ENCODE peak calls at places on chromosomes 7 and 10, in four cellular contexts. R is AG08395, N is caudate nucleus, H is NCI-H446. K is an unnamed sample.

GRCh38 chr10:3248526-3249255 is 76.1 kb upstream of the PITRM1 start:
- DNase-seq in N (no peak), H (no peak), R (peak), K (peak)

GRCh38 chr10:90818736-90819135 is 39.1 kb downstream of the HTR7 start:
- DNase-seq in H (no peak), R (no peak), N (no peak), K (no peak)

GRCh38 chr7:1725199-1725701 is 55.2 kb downstream of the ELFN1 start:
- DNase-seq in H (no peak), N (no peak), R (peak), K (no peak)

GRCh38 chr10:97713828-97714400 is 384 bp downstream of the MARVELD1 start:
- DNase-seq in R (peak), H (no peak), N (peak), K (peak)

GRCh38 chr7:105940111-105940510 is 23.0 kb upstream of the CDHR3 start:
- DNase-seq in H (no peak), N (no peak), R (no peak), K (no peak)

GRCh38 chr10:98097611-98098010 is 36.8 kb upstream of the R3HCC1L start:
- DNase-seq in R (no peak), N (no peak), H (no peak), K (no peak)

GRCh38 chr7:67765481-67765880 is 768.8 kb downstream of the TYW1 start:
- DNase-seq in H (no peak), N (no peak), R (no peak), K (no peak)

GRCh38 chr10:74071151-74071550 is 73.2 kb downstream of the VCL start:
- DNase-seq in N (no peak), H (no peak), R (peak), K (peak)

GRCh38 chr10:23864631-23865147 is 344.2 kb upstream of the KIAA1217 start:
- DNase-seq in R (no peak), H (no peak), N (no peak), K (no peak)

GRCh38 chr10:17665742-17666141 is 21.8 kb downstream of the STAM start:
- DNase-seq in R (peak), H (no peak), N (no peak), K (peak)

GRCh38 chr10:77105756-77106155 is 531.9 kb downstream of the KCNMA1 start:
- DNase-seq in N (no peak), H (no peak), R (peak), K (no peak)

GRCh38 chr10:125206618-125207017 is 46.3 kb upstream of the CTBP2 start:
- DNase-seq in R (no peak), N (no peak), H (no peak), K (no peak)

GRCh38 chr7:145698526-145699262 is 417.9 kb upstream of the CNTNAP2 start:
- DNase-seq in R (peak), N (no peak), H (no peak), K (peak)

GRCh38 chr7:26853788-26854393 is 10.5 kb downstream of the SKAP2 start:
- DNase-seq in N (no peak), R (peak), H (peak), K (peak)

GRCh38 chr7:132112632-132113031 is 463.6 kb downstream of the PLXNA4 start:
- DNase-seq in N (peak), H (no peak), R (no peak), K (no peak)

GRCh38 chr10:123203393-123204126 is 49.4 kb downstream of the BUB3 start:
- DNase-seq in H (no peak), R (no peak), N (no peak), K (no peak)

GRCh38 chr7:713488-714230 is 12.8 kb upstream of the DNAAF5 start:
- DNase-seq in H (no peak), R (no peak), N (no peak), K (peak)

GRCh38 chr7:69599211-69599878 is 1.1 kb downstream of the AUTS2 start:
- DNase-seq in R (peak), H (no peak), N (no peak), K (peak)

GRCh38 chr7:149420006-149420405 is 40.9 kb downstream of the ZNF777 start:
- DNase-seq in N (no peak), H (no peak), R (no peak), K (no peak)

GRCh38 chr7:31788891-31789680 is 102.1 kb downstream of the PPP1R17 start:
- DNase-seq in H (no peak), N (no peak), R (no peak), K (no peak)

GRCh38 chr7:158592541-158592940 is 4.9 kb upstream of the PTPRN2 start:
- DNase-seq in R (no peak), N (no peak), H (no peak), K (no peak)

GRCh38 chr7:106644999-106645398 is 16.0 kb downstream of the CCDC71L start:
- DNase-seq in R (no peak), N (no peak), H (no peak), K (no peak)

GRCh38 chr7:69567790-69568189 is 30.5 kb upstream of the AUTS2 start:
- DNase-seq in N (no peak), H (no peak), R (no peak), K (no peak)

GRCh38 chr10:32984003-32984600 is 26.1 kb upstream of the ITGB1 start:
- DNase-seq in N (no peak), R (no peak), H (no peak), K (no peak)

GRCh38 chr10:119379466-119380071 is 162.9 kb downstream of the RGS10 start:
- DNase-seq in N (no peak), R (no peak), H (no peak), K (no peak)

GRCh38 chr10:21888959-21889358 is 114.6 kb downstream of the DNAJC1 start:
- DNase-seq in N (no peak), H (no peak), R (no peak), K (no peak)

GRCh38 chr10:119817991-119818888 is 54.4 kb downstream of the MCMBP start:
- DNase-seq in N (no peak), R (peak), H (no peak), K (peak)

GRCh38 chr7:94510582-94511456 is 1.2 kb downstream of the CASD1 start:
- DNase-seq in H (peak), R (peak), N (no peak), K (peak)

GRCh38 chr7:126483972-126484371 is 768.8 kb downstream of the GRM8 start:
- DNase-seq in H (no peak), N (no peak), R (no peak), K (no peak)

GRCh38 chr10:115355162-115355760 is 262.1 kb downstream of the ATRNL1 start:
- DNase-seq in H (no peak), R (peak), N (no peak), K (peak)

GRCh38 chr7:93574269-93574645 is 267 bp downstream of the CALCR start:
- DNase-seq in R (no peak), H (no peak), N (no peak), K (no peak)

GRCh38 chr7:2260820-2261219 is 18.8 kb downstream of the NUDT1 start:
- DNase-seq in H (no peak), R (no peak), N (no peak), K (no peak)

GRCh38 chr7:44541028-44541869 is at the start of gene NPC1L1:
- DNase-seq in H (no peak), N (no peak), R (no peak), K (no peak)

GRCh38 chr10:103104721-103105120 is 88.4 kb downstream of the NT5C2 start:
- DNase-seq in H (no peak), N (no peak), R (no peak), K (no peak)

GRCh38 chr7:45391618-45392451 is 182.3 kb upstream of the ADCY1 start:
- DNase-seq in N (no peak), H (no peak), R (no peak), K (no peak)

GRCh38 chr10:114856544-114857287 is 35.1 kb downstream of the FHIP2A start:
- DNase-seq in H (no peak), R (peak), N (no peak), K (peak)

GRCh38 chr7:27152816-27153486 is 568 bp upstream of the HOXA3 start:
- DNase-seq in R (no peak), H (no peak), N (no peak), K (no peak)

GRCh38 chr10:80539421-80539999 is 1.8 kb downstream of the SH2D4B start:
- DNase-seq in H (no peak), R (no peak), N (no peak), K (no peak)

K was measured in AG08396.